ENCODE peak calls at places on chromosomes 11 and 22, in four cellular contexts. W, D, C and A are unnamed samples.

GRCh38 chr22:43136255-43136654 is 6.9 kb downstream of the MCAT start:
- DNase-seq in W (no peak), D (no peak), C (peak), A (peak)

GRCh38 chr11:130213143-130213978 is 53.8 kb downstream of the ST14 start:
- DNase-seq in D (peak), C (peak), W (peak), A (peak)

GRCh38 chr11:11416502-11416901 is 63.5 kb upstream of the CSNK2A3 start:
- DNase-seq in D (no peak), W (no peak), C (no peak), A (peak)

GRCh38 chr11:12838463-12839120 is 164.4 kb downstream of the TEAD1 start:
- DNase-seq in C (no peak), D (no peak), W (no peak), A (no peak)

GRCh38 chr11:665062-665706 is 28.1 kb downstream of the DRD4 start:
- DNase-seq in C (no peak), D (no peak), W (no peak), A (no peak)

GRCh38 chr11:1501421-1502167 is 15.0 kb upstream of the MOB2 start:
- DNase-seq in C (no peak), W (no peak), D (no peak), A (no peak)

GRCh38 chr22:31893460-31893859 is 50.9 kb upstream of the YWHAH start:
- DNase-seq in W (no peak), C (no peak), D (no peak), A (peak)

GRCh38 chr11:62399172-62399867 is 19.5 kb upstream of the SCGB1A1 start:
- DNase-seq in C (no peak), D (no peak), W (no peak), A (peak)

GRCh38 chr11:116239247-116239646 is 533.5 kb downstream of the BUD13 start:
- DNase-seq in C (no peak), W (no peak), D (no peak), A (no peak)

GRCh38 chr11:9763301-9763700 is 99.4 kb downstream of the SWAP70 start:
- DNase-seq in D (no peak), W (no peak), C (no peak), A (no peak)

GRCh38 chr22:47547881-47548630 is 785.6 kb downstream of the TBC1D22A start:
- DNase-seq in C (no peak), D (no peak), W (no peak), A (no peak)

GRCh38 chr11:12187399-12187798 is 77.0 kb downstream of the MICAL2 start:
- DNase-seq in D (no peak), W (no peak), C (no peak), A (no peak)

GRCh38 chr22:23137905-23138520 is 3.8 kb downstream of the RSPH14 start:
- DNase-seq in W (peak), C (no peak), D (no peak), A (peak)

GRCh38 chr11:31327417-31327816 is 42.1 kb downstream of the DCDC1 start:
- DNase-seq in W (no peak), D (no peak), C (no peak), A (no peak)

GRCh38 chr22:39703890-39704658 is 133.5 kb downstream of the CACNA1I start:
- DNase-seq in C (no peak), W (no peak), D (peak), A (no peak)

GRCh38 chr11:119952441-119952840 is 185.5 kb downstream of the TRIM29 start:
- DNase-seq in W (no peak), C (no peak), D (no peak), A (no peak)

GRCh38 chr11:17776213-17776875 is 41.8 kb downstream of the KCNC1 start:
- DNase-seq in C (no peak), D (no peak), W (no peak), A (no peak)

GRCh38 chr22:38935023-38935422 is 22.4 kb upstream of the APOBEC3A start:
- DNase-seq in W (no peak), C (no peak), D (no peak), A (no peak)

GRCh38 chr22:43850529-43850928 is 11.8 kb downstream of the SULT4A1 start:
- DNase-seq in C (no peak), D (no peak), W (no peak), A (no peak)

GRCh38 chr11:199004-199581 is 6.2 kb downstream of the SCGB1C1 start:
- DNase-seq in C (no peak), D (no peak), W (no peak), A (no peak)

GRCh38 chr11:71246559-71246958 is 5.8 kb downstream of the SHANK2 start:
- DNase-seq in W (no peak), C (no peak), D (no peak), A (no peak)

GRCh38 chr11:95991101-95991500 is 67.2 kb upstream of the MTMR2 start:
- DNase-seq in W (no peak), D (no peak), C (no peak), A (no peak)

GRCh38 chr11:36048496-36049247 is 104.8 kb downstream of the LDLRAD3 start:
- DNase-seq in C (no peak), D (no peak), W (no peak), A (no peak)

GRCh38 chr11:126357055-126357962 is 1.8 kb downstream of the ST3GAL4 start:
- DNase-seq in C (no peak), W (no peak), D (no peak), A (no peak)

GRCh38 chr11:78961938-78962701 is 387.5 kb upstream of the NARS2 start:
- DNase-seq in C (no peak), D (no peak), W (no peak), A (peak)

GRCh38 chr11:95091663-95092062 is 2.0 kb downstream of the ENDOD1 start:
- DNase-seq in C (no peak), W (no peak), D (no peak), A (no peak)